ENCODE peak calls at places on chromosome 12, in ten cellular contexts. W is MM.1S, F is tibial nerve, R is astrocyte of the spinal cord, A is gastrocnemius medialis, B is tibial artery, C is aorta, K is OCI-LY7, Y is LNCaP clone FGC, L is GM23248. X is an unnamed sample.

GRCh38 chr12:3473171-3473570 is 17.8 kb upstream of the PRMT8 start:
- DNase-seq in L (no peak), F (no peak), R (no peak), C (no peak), Y (no peak), W (no peak), A (no peak), B (no peak), K (no peak), X (no peak)

GRCh38 chr12:115923851-115924250 is 353.6 kb downstream of the MED13L start:
- DNase-seq in A (no peak), C (no peak), B (no peak), K (no peak), L (no peak), F (no peak), W (no peak), R (no peak), Y (no peak), X (no peak)

GRCh38 chr12:10170199-10170598 is 1.7 kb downstream of the OLR1 start:
- DNase-seq in W (no peak), K (no peak), R (no peak), A (no peak), Y (no peak), B (no peak), C (no peak), F (no peak), L (peak), X (no peak)

GRCh38 chr12:66405395-66405794 is 103.1 kb downstream of the HELB start:
- DNase-seq in A (no peak), W (no peak), F (no peak), B (no peak), R (peak), K (no peak), L (peak), C (no peak), Y (no peak), X (no peak)

GRCh38 chr12:115440438-115440837 is 756.5 kb upstream of the TBX3 start:
- DNase-seq in K (no peak), B (no peak), C (no peak), A (no peak), W (no peak), L (peak), Y (no peak), F (no peak), R (peak), X (peak)

GRCh38 chr12:116878567-116879508 is 2.4 kb downstream of the HRK start:
- DNase-seq in R (peak), Y (no peak), C (no peak), A (no peak), B (no peak), K (no peak), L (peak), F (no peak), W (no peak), X (no peak)

GRCh38 chr12:4274960-4275868 is 1.7 kb downstream of the CCND2 start:
- DNase-seq in K (no peak), F (no peak), C (peak), B (no peak), L (peak), W (no peak), R (peak), A (no peak), Y (no peak), X (no peak)

GRCh38 chr12:113145720-113146551 is 3.6 kb upstream of the CFAP73 start:
- DNase-seq in W (no peak), L (no peak), R (no peak), F (no peak), Y (no peak), K (no peak), A (no peak), C (peak), B (no peak), X (no peak)

GRCh38 chr12:5171701-5172100 is 128.0 kb downstream of the KCNA5 start:
- DNase-seq in C (no peak), L (peak), A (no peak), Y (peak), W (peak), F (no peak), R (peak), K (peak), B (no peak), X (no peak)

GRCh38 chr12:38123566-38124246 is 192.9 kb upstream of the ALG10B start:
- DNase-seq in W (no peak), Y (no peak), C (no peak), R (no peak), A (no peak), B (no peak), K (peak), F (no peak), L (no peak), X (no peak)

GRCh38 chr12:28650906-28651305 is 460.6 kb downstream of the CCDC91 start:
- DNase-seq in R (no peak), B (no peak), K (no peak), Y (no peak), A (no peak), F (no peak), W (no peak), C (no peak), L (no peak), X (no peak)

GRCh38 chr12:87820524-87821194 is 208.5 kb downstream of the C12orf50 start:
- DNase-seq in W (no peak), C (no peak), B (no peak), L (peak), Y (no peak), R (peak), K (no peak), A (no peak), F (no peak), X (no peak)

GRCh38 chr12:76032043-76032981 is 736 bp upstream of the PHLDA1 start:
- DNase-seq in R (peak), L (peak), Y (no peak), W (peak), K (peak), F (no peak), C (peak), A (peak), B (peak), X (peak)

GRCh38 chr12:102172436-102172835 is 25.2 kb downstream of the PMCH start:
- DNase-seq in A (no peak), W (no peak), K (no peak), F (no peak), C (no peak), L (peak), Y (no peak), B (no peak), R (peak), X (no peak)

GRCh38 chr12:104582739-104583138 is 126.0 kb downstream of the CHST11 start:
- DNase-seq in B (no peak), A (no peak), R (no peak), L (no peak), F (no peak), C (no peak), K (peak), Y (no peak), W (peak), X (no peak)

GRCh38 chr12:103330672-103331071 is 165.1 kb downstream of the C12orf42 start:
- DNase-seq in R (no peak), A (no peak), L (no peak), F (no peak), W (no peak), C (no peak), Y (no peak), K (no peak), B (no peak), X (no peak)

GRCh38 chr12:108157856-108158255 is 28.8 kb downstream of the WSCD2 start:
- DNase-seq in A (no peak), L (no peak), Y (no peak), F (no peak), K (no peak), B (no peak), R (no peak), W (no peak), C (no peak), X (no peak)

GRCh38 chr12:46459881-46460545 is 87.4 kb upstream of the SLC38A2 start:
- DNase-seq in C (no peak), F (no peak), W (no peak), A (no peak), B (no peak), R (no peak), L (no peak), Y (no peak), K (peak), X (no peak)

GRCh38 chr12:47818701-47819543 is 781 bp downstream of the HDAC7 start:
- DNase-seq in B (peak), K (peak), Y (no peak), C (peak), F (peak), W (peak), L (peak), R (no peak), A (peak), X (no peak)

GRCh38 chr12:88243886-88244491 is 101.9 kb downstream of the TMTC3 start:
- DNase-seq in L (peak), R (no peak), F (no peak), K (no peak), Y (no peak), W (no peak), B (no peak), A (no peak), C (no peak), X (no peak)

GRCh38 chr12:93243689-93244513 is 133.8 kb upstream of the NUDT4 start:
- DNase-seq in B (no peak), L (peak), Y (no peak), C (no peak), A (peak), K (peak), R (peak), W (peak), F (no peak), X (no peak)

GRCh38 chr12:30853561-30854133 is 72.9 kb upstream of the TSPAN11 start:
- DNase-seq in B (no peak), Y (no peak), F (no peak), A (no peak), W (no peak), R (no peak), L (no peak), K (no peak), C (no peak), X (no peak)

GRCh38 chr12:89401433-89402086 is 49.3 kb upstream of the DUSP6 start:
- DNase-seq in R (no peak), B (no peak), F (no peak), W (no peak), L (no peak), K (no peak), Y (no peak), C (no peak), A (no peak), X (no peak)

GRCh38 chr12:123762715-123763052 is 583 bp downstream of the DNAH10 start:
- DNase-seq in A (no peak), C (no peak), B (no peak), Y (no peak), R (no peak), W (no peak), K (no peak), L (no peak), F (no peak), X (no peak)

GRCh38 chr12:101824831-101825230 is 5.9 kb downstream of the GNPTAB start:
- DNase-seq in C (no peak), K (no peak), L (peak), A (no peak), B (no peak), W (no peak), R (no peak), F (no peak), Y (no peak), X (no peak)

GRCh38 chr12:102740157-102741032 is 176.6 kb downstream of the PAH start:
- DNase-seq in K (peak), F (no peak), B (no peak), W (peak), A (no peak), R (peak), C (no peak), L (peak), Y (peak), X (no peak)

GRCh38 chr12:123133701-123134100 is 17.2 kb downstream of the PITPNM2 start:
- DNase-seq in R (no peak), A (no peak), C (peak), L (no peak), W (no peak), B (no peak), F (no peak), Y (no peak), K (no peak), X (no peak)

GRCh38 chr12:77060136-77060882 is 5.1 kb downstream of the E2F7 start:
- DNase-seq in A (no peak), C (no peak), W (peak), B (no peak), L (no peak), Y (no peak), F (no peak), K (peak), R (no peak), X (no peak)

GRCh38 chr12:46237381-46238045 is 31.3 kb downstream of the SLC38A1 start:
- DNase-seq in C (no peak), A (no peak), W (no peak), L (no peak), K (no peak), B (no peak), F (no peak), Y (no peak), R (no peak), X (no peak)

GRCh38 chr12:19867970-19868369 is 428.7 kb downstream of the AEBP2 start:
- DNase-seq in A (no peak), K (no peak), F (no peak), C (no peak), L (no peak), Y (no peak), B (no peak), W (no peak), R (no peak), X (no peak)

GRCh38 chr12:92029902-92030586 is 115.6 kb downstream of the BTG1 start:
- DNase-seq in W (no peak), F (no peak), A (no peak), Y (no peak), L (no peak), B (no peak), K (no peak), R (peak), C (no peak), X (no peak)

GRCh38 chr12:54049164-54049563 is 4.5 kb upstream of the HOXC4 start:
- DNase-seq in C (no peak), A (no peak), K (no peak), W (no peak), L (no peak), B (no peak), R (no peak), Y (no peak), F (no peak), X (no peak)

GRCh38 chr12:30792648-30793499 is 38.1 kb upstream of the CAPRIN2 start:
- DNase-seq in W (no peak), C (no peak), R (peak), A (peak), B (no peak), Y (peak), K (no peak), L (peak), F (no peak), X (no peak)

GRCh38 chr12:31346211-31346610 is 20.3 kb upstream of the SINHCAF start:
- DNase-seq in F (no peak), Y (no peak), B (no peak), L (no peak), W (no peak), A (no peak), K (no peak), C (no peak), R (no peak), X (no peak)

GRCh38 chr12:130162771-130163460 is 652 bp downstream of the FZD10 start:
- DNase-seq in R (no peak), C (peak), L (no peak), B (peak), W (no peak), A (no peak), K (no peak), F (no peak), Y (no peak), X (no peak)
- H3K4me3 ChIP-seq in R (no peak), C (peak), L (peak), B (peak), W (no peak), A (peak), K (no peak), F (no peak), Y (no peak), X (peak)

DNA sequence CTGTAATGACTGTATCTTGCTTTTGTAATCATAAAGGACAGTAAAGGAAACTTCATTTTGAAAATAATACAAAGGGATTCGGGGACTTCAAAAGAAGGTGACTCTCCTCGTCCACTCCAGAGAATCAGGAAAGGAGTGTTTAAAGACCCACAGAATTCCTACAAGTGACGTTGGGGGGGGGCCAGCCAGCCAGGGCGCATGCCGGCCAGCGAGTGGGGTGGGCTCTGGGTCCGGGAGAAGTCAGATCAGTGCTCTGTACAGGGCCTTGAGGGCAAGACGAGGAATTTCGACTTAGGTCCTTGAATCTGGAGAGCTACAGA is 1.0 kb upstream of the CD9 start:
- DNase-seq in W (no peak), K (no peak), L (no peak), B (no peak), F (no peak), C (peak), R (no peak), A (no peak), Y (no peak), X (no peak)
- H3K4me3 ChIP-seq in W (no peak), K (no peak), L (no peak), B (peak), F (peak), C (peak), R (no peak), A (peak), Y (no peak), X (peak)

GRCh38 chr12:127083028-127083949 is 1183.7 kb upstream of the TMEM132C start:
- DNase-seq in K (peak), B (no peak), R (peak), Y (peak), A (no peak), L (peak), W (peak), F (no peak), C (no peak), X (no peak)
- H3K4me3 ChIP-seq in K (peak), B (peak), R (peak), Y (peak), A (peak), L (peak), W (no peak), F (peak), C (peak), X (peak)

GRCh38 chr12:16984484-16984883 is 378.5 kb upstream of the LMO3 start:
- DNase-seq in K (peak), C (no peak), Y (no peak), L (no peak), W (peak), B (no peak), F (no peak), A (no peak), R (no peak), X (no peak)
- H3K4me3 ChIP-seq in K (no peak), C (no peak), Y (no peak), L (no peak), W (peak), B (no peak), F (no peak), A (no peak), R (no peak), X (no peak)

DNA sequence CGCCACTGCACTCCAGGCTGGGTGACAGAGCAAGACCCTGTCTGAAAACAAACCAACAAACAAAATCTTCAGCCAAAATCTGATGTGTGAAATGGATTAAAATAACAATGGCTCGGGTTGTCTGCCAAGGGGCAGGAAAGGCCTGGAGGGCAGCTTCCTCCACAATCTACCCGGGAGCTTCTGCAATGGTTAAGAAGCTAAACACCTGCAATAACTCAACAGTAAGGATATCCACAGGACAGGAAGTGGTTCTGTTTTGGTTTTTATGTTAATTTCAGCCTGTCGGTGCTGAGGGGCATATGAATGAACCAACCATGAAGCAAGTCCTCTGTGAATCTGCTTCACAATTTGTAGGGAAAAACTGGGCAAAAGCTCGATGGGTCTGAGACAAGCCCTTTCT is 34.4 kb downstream of the RAD52 start:
- DNase-seq in W (peak), C (no peak), K (peak), B (no peak), A (no peak), L (no peak), F (no peak), Y (no peak), R (no peak), X (no peak)
- H3K4me3 ChIP-seq in W (no peak), C (no peak), K (no peak), B (no peak), A (no peak), L (no peak), F (no peak), Y (no peak), R (no peak), X (no peak)

GRCh38 chr12:25263594-25263993 is 12.9 kb upstream of the KRAS start:
- DNase-seq in Y (no peak), R (no peak), F (no peak), L (no peak), W (no peak), K (no peak), C (no peak), B (no peak), A (no peak), X (no peak)
- H3K4me3 ChIP-seq in Y (no peak), R (no peak), F (no peak), L (no peak), W (no peak), K (peak), C (no peak), B (no peak), A (no peak), X (no peak)

GRCh38 chr12:106080786-106081185 is 58.0 kb downstream of the NUAK1 start:
- DNase-seq in R (no peak), A (no peak), Y (no peak), K (no peak), C (no peak), F (no peak), L (peak), B (no peak), W (no peak), X (no peak)
- H3K4me3 ChIP-seq in R (no peak), A (no peak), Y (no peak), K (no peak), C (no peak), F (no peak), L (no peak), B (no peak), W (no peak), X (no peak)

GRCh38 chr12:57216931-57217871 is 607 bp downstream of the NXPH4 start:
- DNase-seq in A (no peak), F (no peak), R (no peak), K (peak), C (no peak), W (no peak), L (peak), B (no peak), Y (no peak), X (no peak)

GRCh38 chr12:57215065-57215464 is 1.5 kb upstream of the NXPH4 start:
- DNase-seq in W (no peak), R (no peak), Y (no peak), F (no peak), C (no peak), A (no peak), B (no peak), K (no peak), L (no peak), X (no peak)

GRCh38 chr12:57216014-57216891 is at the start of gene NXPH4:
- DNase-seq in C (peak), F (no peak), A (no peak), K (peak), Y (no peak), W (peak), L (peak), R (no peak), B (no peak), X (no peak)

GRCh38 chr12:57214398-57214781 is 2.2 kb upstream of the NXPH4 start:
- DNase-seq in C (peak), A (no peak), R (peak), K (peak), W (peak), L (peak), B (peak), F (no peak), Y (no peak), X (no peak)

GRCh38 chr12:57215668-57216013 is 953 bp upstream of the NXPH4 start:
- DNase-seq in F (no peak), B (no peak), Y (no peak), A (no peak), C (no peak), W (no peak), K (no peak), R (no peak), L (peak), X (no peak)
- H3K4me3 ChIP-seq in F (no peak), B (no peak), Y (no peak), A (no peak), C (no peak), W (peak), K (peak), R (no peak), L (peak), X (no peak)